ENCODE peak calls at places on chromosomes 7 and 10, in ten cellular contexts. One of them, this sample, is unnamed.

GRCh38 chr7:143320620-143321019 is 4.7 kb downstream of the CLCN1 start:
- DNase-seq in dermis microvascular lymphatic vessel endothelial cell: no peak
- DNase-seq in NCI-H1105: no peak
- DNase-seq in amniotic epithelial cell: no peak
- DNase-seq in transverse colon: peak; percentile 75
- DNase-seq in H9: no peak
- DNase-seq in GM06990: no peak
- DNase-seq in activated T-cell treated with anti-CD3 and anti-CD28 coated beads for 24 hours: no peak
- DNase-seq in T-cell: no peak
- DNase-seq in RCC 7860: no peak
- DNase-seq in this sample: no peak

GRCh38 chr7:16791895-16792294 is 12.9 kb downstream of the AGR2 start:
- DNase-seq in dermis microvascular lymphatic vessel endothelial cell: no peak
- DNase-seq in NCI-H1105: no peak
- DNase-seq in amniotic epithelial cell: no peak
- DNase-seq in transverse colon: no peak
- DNase-seq in H9: no peak
- DNase-seq in GM06990: no peak
- DNase-seq in activated T-cell treated with anti-CD3 and anti-CD28 coated beads for 24 hours: no peak
- DNase-seq in T-cell: no peak
- DNase-seq in RCC 7860: no peak
- DNase-seq in this sample: no peak

GRCh38 chr10:71239946-71240795 is 27.8 kb downstream of the UNC5B start:
- DNase-seq in dermis microvascular lymphatic vessel endothelial cell: no peak
- DNase-seq in NCI-H1105: no peak
- DNase-seq in amniotic epithelial cell: no peak
- DNase-seq in transverse colon: no peak
- DNase-seq in H9: no peak
- DNase-seq in GM06990: no peak
- DNase-seq in activated T-cell treated with anti-CD3 and anti-CD28 coated beads for 24 hours: no peak
- DNase-seq in T-cell: no peak
- DNase-seq in RCC 7860: no peak
- DNase-seq in this sample: no peak

GRCh38 chr10:34994565-34995142 is 95.5 kb downstream of the CUL2 start:
- DNase-seq in dermis microvascular lymphatic vessel endothelial cell: peak; percentile 97
- DNase-seq in NCI-H1105: peak; percentile 1
- DNase-seq in amniotic epithelial cell: peak; percentile 72
- DNase-seq in transverse colon: peak; percentile 40
- DNase-seq in H9: peak; percentile 91
- DNase-seq in GM06990: peak; percentile 60
- DNase-seq in activated T-cell treated with anti-CD3 and anti-CD28 coated beads for 24 hours: peak; percentile 46
- DNase-seq in T-cell: no peak
- DNase-seq in RCC 7860: peak; percentile 88
- DNase-seq in this sample: peak; percentile 39

GRCh38 chr7:155669717-155670505 is 25.4 kb downstream of the RBM33 start:
- DNase-seq in dermis microvascular lymphatic vessel endothelial cell: peak; percentile 21
- DNase-seq in NCI-H1105: no peak
- DNase-seq in amniotic epithelial cell: no peak
- DNase-seq in transverse colon: no peak
- DNase-seq in H9: peak; percentile 81
- DNase-seq in GM06990: no peak
- DNase-seq in activated T-cell treated with anti-CD3 and anti-CD28 coated beads for 24 hours: no peak
- DNase-seq in T-cell: no peak
- DNase-seq in RCC 7860: no peak
- DNase-seq in this sample: no peak

GRCh38 chr10:43844236-43844635 is 195.6 kb upstream of the ZNF32 start:
- DNase-seq in dermis microvascular lymphatic vessel endothelial cell: no peak
- DNase-seq in NCI-H1105: no peak
- DNase-seq in amniotic epithelial cell: no peak
- DNase-seq in transverse colon: no peak
- DNase-seq in H9: no peak
- DNase-seq in GM06990: no peak
- DNase-seq in activated T-cell treated with anti-CD3 and anti-CD28 coated beads for 24 hours: no peak
- DNase-seq in T-cell: no peak
- DNase-seq in RCC 7860: no peak
- DNase-seq in this sample: no peak

GRCh38 chr7:46385662-46386309 is 464.7 kb upstream of the IGFBP3 start:
- DNase-seq in dermis microvascular lymphatic vessel endothelial cell: no peak
- DNase-seq in NCI-H1105: no peak
- DNase-seq in amniotic epithelial cell: peak; percentile 90
- DNase-seq in transverse colon: no peak
- DNase-seq in H9: no peak
- DNase-seq in GM06990: no peak
- DNase-seq in activated T-cell treated with anti-CD3 and anti-CD28 coated beads for 24 hours: no peak
- DNase-seq in T-cell: no peak
- DNase-seq in RCC 7860: peak; percentile 97
- DNase-seq in this sample: no peak

GRCh38 chr10:3126741-3127342 is 45.7 kb downstream of the PITRM1 start:
- DNase-seq in dermis microvascular lymphatic vessel endothelial cell: no peak
- DNase-seq in NCI-H1105: peak; percentile 73
- DNase-seq in amniotic epithelial cell: no peak
- DNase-seq in transverse colon: peak; percentile 60
- DNase-seq in H9: no peak
- DNase-seq in GM06990: no peak
- DNase-seq in activated T-cell treated with anti-CD3 and anti-CD28 coated beads for 24 hours: no peak
- DNase-seq in T-cell: no peak
- DNase-seq in RCC 7860: no peak
- DNase-seq in this sample: peak; percentile 85

GRCh38 chr7:43823941-43824340 is 45.4 kb downstream of the MRPS24 start:
- DNase-seq in dermis microvascular lymphatic vessel endothelial cell: no peak
- DNase-seq in NCI-H1105: no peak
- DNase-seq in amniotic epithelial cell: no peak
- DNase-seq in transverse colon: no peak
- DNase-seq in H9: no peak
- DNase-seq in GM06990: no peak
- DNase-seq in activated T-cell treated with anti-CD3 and anti-CD28 coated beads for 24 hours: no peak
- DNase-seq in T-cell: no peak
- DNase-seq in RCC 7860: no peak
- DNase-seq in this sample: no peak

GRCh38 chr7:38825721-38826440 is 83.1 kb downstream of the VPS41 start:
- DNase-seq in dermis microvascular lymphatic vessel endothelial cell: no peak
- DNase-seq in NCI-H1105: no peak
- DNase-seq in amniotic epithelial cell: peak; percentile 14
- DNase-seq in transverse colon: no peak
- DNase-seq in H9: no peak
- DNase-seq in GM06990: no peak
- DNase-seq in activated T-cell treated with anti-CD3 and anti-CD28 coated beads for 24 hours: no peak
- DNase-seq in T-cell: no peak
- DNase-seq in RCC 7860: no peak
- DNase-seq in this sample: no peak